ENCODE peak calls at places on chromosomes 16 and 17, in six cellular contexts. N, I, D, C, A and Z are unnamed samples. For H3K27me3, the result is how much of the 10 kb centered on the place peaks cover.

GRCh38 chr16:11078812-11079459 is 134.6 kb downstream of the CLEC16A start:
- DNase-seq in N (peak), I (peak), D (no peak), C (no peak), A (peak), Z (no peak)

GRCh38 chr17:66829883-66830282 is 5.0 kb upstream of the CACNG5 start:
- DNase-seq in N (no peak), I (no peak), D (no peak), C (no peak), A (no peak), Z (no peak)

GRCh38 chr16:46859719-46860152 is 24.4 kb upstream of the GPT2 start:
- DNase-seq in N (peak), I (peak), D (peak), C (no peak), A (no peak), Z (no peak)

GRCh38 chr17:45425125-45425983 is 7.3 kb downstream of the ARHGAP27 start:
- DNase-seq in N (peak), I (peak), D (no peak), C (no peak), A (peak), Z (no peak)

GRCh38 chr16:8998114-8998513 is 34.4 kb upstream of the USP7 start:
- DNase-seq in N (peak), I (peak), D (no peak), C (no peak), A (no peak), Z (no peak)

GRCh38 chr17:74210191-74211140 is 2.9 kb upstream of the TTYH2 start:
- DNase-seq in N (peak), I (peak), D (peak), C (peak), A (peak), Z (peak)

GRCh38 chr16:1414532-1415265 is at the start of gene UNKL:
- DNase-seq in N (peak), I (peak), D (peak), C (peak), A (peak), Z (peak)

GRCh38 chr16:31108035-31108793 is at the start of gene BCKDK:
- DNase-seq in N (peak), I (peak), D (peak), C (no peak), A (peak), Z (peak)

GRCh38 chr16:49980166-49980565 is 44.9 kb upstream of the CNEP1R1 start:
- DNase-seq in N (peak), I (peak), D (no peak), C (no peak), A (no peak), Z (no peak)

GRCh38 chr16:80852261-80852872 is 48.0 kb upstream of the CDYL2 start:
- DNase-seq in N (peak), I (peak), D (no peak), C (no peak), A (peak), Z (no peak)

GRCh38 chr16:69123894-69124293 is 8.5 kb downstream of the CHTF8 start:
- DNase-seq in N (peak), I (peak), D (no peak), C (peak), A (peak), Z (peak)

GRCh38 chr16:86862596-86862995 is 284.2 kb downstream of the FOXL1 start:
- DNase-seq in N (peak), I (peak), D (no peak), C (no peak), A (no peak), Z (no peak)

GRCh38 chr16:63978240-63978639 is 1143.6 kb downstream of the CDH11 start:
- DNase-seq in N (no peak), I (no peak), D (no peak), C (no peak), A (no peak), Z (no peak)

DNA sequence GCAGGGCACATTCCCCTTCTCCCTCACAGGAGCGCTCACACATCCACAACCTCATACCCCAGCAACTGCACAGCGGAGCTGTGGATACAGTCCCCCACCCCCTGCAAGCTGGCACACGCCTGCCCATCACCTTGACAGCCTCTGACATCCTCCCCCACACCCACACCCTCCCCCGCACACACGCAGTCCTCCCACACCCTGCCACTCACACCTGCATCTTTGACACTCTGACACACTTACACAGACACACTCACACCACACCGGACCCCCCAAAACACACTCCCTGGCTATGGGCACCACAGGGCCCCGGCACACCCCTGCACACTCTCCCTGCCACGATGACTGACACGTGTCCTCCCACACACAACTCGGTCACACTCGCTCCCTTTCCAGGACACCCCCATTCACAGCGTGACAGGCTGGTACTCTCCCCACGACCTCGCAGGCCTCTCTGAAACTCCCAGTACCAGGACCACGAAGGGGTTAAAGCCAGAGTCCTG is 531 bp upstream of the PPP1R1B start:
- DNase-seq in N (no peak), I (no peak), D (no peak), C (no peak), A (peak), Z (no peak)
- H3K27me3 ChIP-seq in N (half or more), I (half or more), D (under half), C (under half), A (under half), Z (under half)

GRCh38 chr17:42698736-42699414 is 16.5 kb downstream of the CNTNAP1 start:
- DNase-seq in N (no peak), I (peak), D (no peak), C (no peak), A (peak), Z (no peak)
- H3K4me3 ChIP-seq in N (no peak), I (no peak), D (no peak), C (no peak), A (no peak), Z (no peak)

GRCh38 chr17:29018788-29019474 is 13.1 kb upstream of the SEZ6 start:
- DNase-seq in N (no peak), I (no peak), D (no peak), C (no peak), A (no peak), Z (no peak)
- H3K27me3 ChIP-seq in N (half or more), I (half or more), D (under half), C (under half), A (under half), Z (under half)

GRCh38 chr17:38464251-38464722 is 36.0 kb downstream of the ARHGAP23 start:
- DNase-seq in N (no peak), I (no peak), D (peak), C (no peak), A (peak), Z (no peak)
- H3K4me3 ChIP-seq in N (peak), I (no peak), D (peak), C (no peak), A (peak), Z (no peak)

GRCh38 chr17:5443728-5444127 is 4.8 kb upstream of the C1QBP start:
- DNase-seq in N (no peak), I (no peak), D (no peak), C (no peak), A (no peak), Z (no peak)
- H3K27me3 ChIP-seq in N (under half), I (under half), D (under half), C (under half), A (under half), Z (under half)

GRCh38 chr17:76370261-76370993 is 14.0 kb upstream of the SPHK1 start:
- DNase-seq in N (peak), I (peak), D (peak), C (no peak), A (peak), Z (no peak)
- H3K4me3 ChIP-seq in N (peak), I (no peak), D (no peak), C (no peak), A (no peak), Z (no peak)

DNA sequence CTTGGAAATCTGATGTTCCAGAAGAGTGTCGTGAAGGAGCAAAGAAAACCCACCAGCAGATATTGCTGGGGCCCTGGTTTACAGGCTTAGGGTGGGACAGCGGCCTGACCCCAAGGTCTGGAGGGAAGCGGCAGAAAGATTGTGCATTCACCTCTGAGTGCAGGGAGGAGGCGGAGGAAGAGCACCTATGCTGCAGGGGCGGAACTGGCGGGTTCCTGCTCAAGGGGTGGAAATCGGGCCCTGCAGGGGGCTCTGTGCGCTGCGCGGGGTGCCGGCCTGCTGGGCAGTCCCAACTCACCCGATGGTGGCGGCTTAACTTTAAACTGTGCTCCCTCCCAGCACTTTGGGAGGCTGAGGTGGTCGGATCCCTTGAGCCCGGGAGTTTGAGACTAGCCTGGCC is 47.5 kb downstream of the COX4I1 start:
- DNase-seq in N (no peak), I (no peak), D (no peak), C (no peak), A (no peak), Z (no peak)
- H3K27me3 ChIP-seq in N (under half), I (half or more), D (under half), C (under half), A (half or more), Z (under half)

DNA sequence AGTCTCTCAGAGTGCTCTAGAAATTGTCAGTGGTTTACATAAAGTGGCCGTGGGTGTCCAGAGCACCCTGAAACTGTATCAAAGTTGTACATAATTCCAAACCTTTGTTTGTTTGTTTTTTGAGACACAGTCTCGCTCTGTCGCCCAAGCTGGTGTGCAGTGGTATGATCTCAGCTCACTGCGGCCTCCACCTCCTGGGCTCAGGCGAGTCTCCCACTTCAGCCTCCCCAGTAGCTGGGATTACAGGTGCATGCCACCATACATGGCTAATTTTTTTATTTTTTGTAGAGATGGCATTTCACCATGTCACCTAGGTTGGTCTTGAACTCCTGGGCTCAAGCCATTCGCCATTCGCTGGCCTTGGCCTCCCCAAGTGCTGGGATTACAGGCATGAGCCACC is 24.3 kb upstream of the ADGRG1 start:
- DNase-seq in N (no peak), I (no peak), D (no peak), C (no peak), A (no peak), Z (no peak)
- H3K4me3 ChIP-seq in N (no peak), I (no peak), D (no peak), C (no peak), A (no peak), Z (no peak)

GRCh38 chr17:64484380-64484779 is 12.5 kb downstream of the POLG2 start:
- DNase-seq in N (no peak), I (no peak), D (no peak), C (no peak), A (no peak), Z (no peak)

GRCh38 chr17:64477849-64478248 is 19.0 kb downstream of the POLG2 start:
- DNase-seq in N (no peak), I (peak), D (no peak), C (no peak), A (no peak), Z (no peak)

GRCh38 chr17:64480951-64481350 is 15.9 kb downstream of the POLG2 start:
- DNase-seq in N (no peak), I (no peak), D (no peak), C (no peak), A (no peak), Z (no peak)
- H3K27me3 ChIP-seq in N (under half), I (under half), D (under half), C (under half), A (under half), Z (under half)

DNA sequence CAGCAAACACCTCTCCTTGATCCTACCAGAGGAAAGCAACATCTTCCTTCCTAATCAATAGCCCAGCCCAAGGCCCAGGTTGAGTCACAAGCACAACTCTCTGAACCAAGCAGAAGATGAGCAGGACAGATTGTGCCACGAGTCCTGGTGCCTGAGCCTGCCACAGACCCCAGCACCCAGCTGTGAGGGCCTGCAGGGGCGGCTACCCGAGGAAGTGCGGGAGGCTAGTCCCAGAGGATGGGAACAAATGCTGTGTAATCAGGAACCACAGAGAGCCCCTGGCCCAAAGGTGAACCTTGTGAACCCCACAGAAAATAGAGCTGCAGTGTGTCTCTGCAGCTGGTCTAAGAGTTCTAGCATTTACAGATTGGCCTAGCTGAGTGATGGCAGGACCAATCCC is 126.8 kb upstream of the HSBP1 start:
- DNase-seq in N (no peak), I (no peak), D (no peak), C (no peak), A (no peak), Z (no peak)
- H3K4me3 ChIP-seq in N (no peak), I (no peak), D (no peak), C (no peak), A (no peak), Z (no peak)